ENCODE peak calls at places on chromosomes 2 and 18, in six cellular contexts. C is HepG2, X is K562, S is GM12878, F is SK-N-SH, L is H1. Y is an unnamed sample.

GRCh38 chr2:33322099-33322498 is 154.3 kb upstream of the RASGRP3 start:
- DNase-seq in C (no peak), X (no peak), S (no peak), F (no peak), L (no peak), Y (no peak)

GRCh38 chr2:120791961-120792295 is 56.3 kb downstream of the GLI2 start:
- DNase-seq in C (no peak), X (no peak), S (no peak), F (no peak), L (no peak), Y (peak)

GRCh38 chr18:37334494-37335125 is 231.0 kb downstream of the CELF4 start:
- DNase-seq in C (no peak), X (no peak), S (no peak), F (peak), L (no peak), Y (no peak)

GRCh38 chr18:56738184-56738583 is 87.0 kb downstream of the WDR7 start:
- DNase-seq in C (no peak), X (no peak), S (no peak), F (no peak), L (no peak), Y (no peak)

GRCh38 chr2:119810039-119810630 is 50.4 kb downstream of the PTPN4 start:
- DNase-seq in C (peak), X (no peak), S (no peak), F (no peak), L (no peak), Y (no peak)

GRCh38 chr2:30459140-30459539 is 12.1 kb downstream of the LCLAT1 start:
- DNase-seq in C (no peak), X (no peak), S (no peak), F (no peak), L (no peak), Y (no peak)

GRCh38 chr18:48621240-48621639 is 82.4 kb downstream of the CTIF start:
- DNase-seq in C (no peak), X (no peak), S (no peak), F (no peak), L (no peak), Y (no peak)

GRCh38 chr2:221848286-221848685 is 276.2 kb upstream of the EPHA4 start:
- DNase-seq in C (no peak), X (no peak), S (no peak), F (no peak), L (no peak), Y (no peak)

GRCh38 chr2:61770298-61770697 is 83.6 kb downstream of the FAM161A start:
- DNase-seq in C (no peak), X (no peak), S (no peak), F (no peak), L (no peak), Y (no peak)

GRCh38 chr2:105455488-105455991 is 56.7 kb upstream of the FHL2 start:
- DNase-seq in C (peak), X (peak), S (no peak), F (peak), L (no peak), Y (peak)

GRCh38 chr2:26526589-26526988 is 48.7 kb upstream of the OTOF start:
- DNase-seq in C (no peak), X (no peak), S (no peak), F (no peak), L (no peak), Y (no peak)

GRCh38 chr2:83386559-83386958 is 1072.5 kb downstream of the SUCLG1 start:
- DNase-seq in C (no peak), X (no peak), S (no peak), F (no peak), L (no peak), Y (no peak)

GRCh38 chr18:75527848-75528247 is 100.3 kb upstream of the SMIM21 start:
- DNase-seq in C (no peak), X (no peak), S (no peak), F (no peak), L (no peak), Y (no peak)

GRCh38 chr18:9435041-9435440 is 40.3 kb upstream of the RALBP1 start:
- DNase-seq in C (no peak), X (no peak), S (no peak), F (no peak), L (no peak), Y (no peak)

GRCh38 chr2:240685771-240686371 is 3.2 kb upstream of the AQP12B start:
- DNase-seq in C (no peak), X (peak), S (no peak), F (peak), L (no peak), Y (no peak)

GRCh38 chr2:68018727-68019126 is 44.1 kb downstream of the C1D start:
- DNase-seq in C (no peak), X (no peak), S (no peak), F (no peak), L (no peak), Y (no peak)

GRCh38 chr2:23312996-23313606 is 71.9 kb upstream of the KLHL29 start:
- DNase-seq in C (no peak), X (peak), S (peak), F (peak), L (peak), Y (peak)

GRCh38 chr2:189142893-189143759 is 36.4 kb downstream of the COL5A2 start:
- DNase-seq in C (peak), X (peak), S (peak), F (no peak), L (peak), Y (peak)

GRCh38 chr2:60476206-60476946 is 77.1 kb downstream of the BCL11A start:
- DNase-seq in C (no peak), X (no peak), S (no peak), F (no peak), L (no peak), Y (no peak)

GRCh38 chr2:172962824-172963223 is 112.8 kb upstream of the MAP3K20 start:
- DNase-seq in C (no peak), X (no peak), S (no peak), F (no peak), L (no peak), Y (no peak)

GRCh38 chr2:854460-854859 is 96.2 kb upstream of the SNTG2 start:
- DNase-seq in C (peak), X (peak), S (no peak), F (no peak), L (no peak), Y (peak)

GRCh38 chr2:182866095-182866460 is 359 bp downstream of the FRZB start:
- DNase-seq in C (no peak), X (no peak), S (no peak), F (no peak), L (no peak), Y (no peak)

GRCh38 chr2:172404824-172405223 is 22.6 kb upstream of the ITGA6 start:
- DNase-seq in C (no peak), X (no peak), S (no peak), F (no peak), L (no peak), Y (no peak)

GRCh38 chr2:199370150-199370780 is 87.5 kb downstream of the SATB2 start:
- DNase-seq in C (no peak), X (no peak), S (no peak), F (no peak), L (no peak), Y (no peak)

GRCh38 chr18:34817636-34818035 is 107.5 kb downstream of the DTNA start:
- DNase-seq in C (no peak), X (no peak), S (no peak), F (no peak), L (no peak), Y (no peak)

GRCh38 chr2:72126186-72127100 is 21.2 kb downstream of the CYP26B1 start:
- DNase-seq in C (no peak), X (no peak), S (no peak), F (no peak), L (no peak), Y (no peak)

GRCh38 chr2:12712871-12713270 is 3.9 kb upstream of the TRIB2 start:
- DNase-seq in C (no peak), X (no peak), S (no peak), F (no peak), L (no peak), Y (no peak)

GRCh38 chr18:48059363-48060109 is 129.1 kb upstream of the SMAD2 start:
- DNase-seq in C (no peak), X (no peak), S (no peak), F (peak), L (no peak), Y (no peak)

GRCh38 chr2:229159405-229159804 is 111.7 kb downstream of the PID1 start:
- DNase-seq in C (no peak), X (no peak), S (no peak), F (no peak), L (no peak), Y (no peak)

GRCh38 chr2:238644095-238645081 is 203.5 kb upstream of the TWIST2 start:
- DNase-seq in C (peak), X (no peak), S (no peak), F (no peak), L (no peak), Y (peak)

GRCh38 chr2:64422466-64422865 is 31.5 kb upstream of the LGALSL start:
- DNase-seq in C (no peak), X (no peak), S (no peak), F (no peak), L (no peak), Y (no peak)

DNA sequence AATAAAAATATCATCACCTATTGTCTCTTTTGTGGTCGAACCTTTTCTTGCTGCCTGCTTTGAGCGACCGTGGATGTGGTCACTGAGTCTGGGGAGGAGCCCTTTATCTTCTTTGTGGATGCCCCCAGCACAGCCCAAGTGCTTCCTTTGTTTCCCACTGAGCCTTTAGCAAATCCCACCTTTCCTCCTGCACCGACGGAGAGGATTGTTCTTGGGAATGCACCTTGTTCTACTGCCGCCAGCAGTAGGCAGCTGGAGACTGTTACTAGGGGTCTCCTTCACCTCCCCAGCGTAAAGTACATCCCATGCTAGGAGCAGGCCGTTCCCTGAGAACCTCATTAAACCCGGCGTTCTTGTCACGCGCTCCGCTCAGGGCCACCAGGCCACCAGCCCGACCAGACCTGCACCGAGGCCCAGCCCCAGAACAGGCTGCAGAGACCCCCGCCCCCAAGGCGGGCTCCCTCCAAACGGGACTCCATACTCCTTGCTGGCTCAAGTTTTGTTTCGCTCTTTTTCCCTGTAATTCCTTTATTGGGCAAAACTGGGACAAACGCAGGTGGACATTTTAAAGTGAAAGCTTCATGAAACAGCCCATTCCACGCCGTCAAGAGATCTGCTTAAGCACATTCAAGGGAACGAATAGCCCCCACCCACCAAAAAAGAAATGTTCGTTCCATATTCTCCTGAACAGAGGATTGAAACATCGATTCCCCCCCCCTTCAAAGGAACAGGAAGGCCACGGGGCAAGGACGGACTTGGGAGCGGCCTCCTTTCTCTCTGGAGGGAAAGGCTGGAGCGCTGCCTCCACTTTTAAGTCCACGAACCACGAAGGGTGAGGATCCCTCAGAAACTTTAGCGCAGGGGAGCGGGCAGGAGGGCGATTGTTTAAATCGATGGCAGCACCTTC is 1.1 kb upstream of the MAT2A start:
- DNase-seq in C (peak), X (peak), S (no peak), F (peak), L (peak), Y (no peak)
- TF ChIP-seq SIN3A in C (no peak), X (no peak), S (no peak), F (peak), L (peak), Y (no peak)

GRCh38 chr2:191907545-191907944 is 60.7 kb upstream of the CAVIN2 start:
- DNase-seq in C (peak), X (no peak), S (no peak), F (no peak), L (no peak), Y (no peak)
- H2AFZ ChIP-seq in C (no peak), X (no peak), S (no peak), F (no peak), L (peak), Y (peak)

GRCh38 chr18:59420244-59420643 is 61.2 kb upstream of the LMAN1 start:
- DNase-seq in C (no peak), X (no peak), S (no peak), F (no peak), L (no peak), Y (no peak)

GRCh38 chr18:59419386-59419785 is 60.3 kb upstream of the LMAN1 start:
- DNase-seq in C (no peak), X (no peak), S (no peak), F (no peak), L (no peak), Y (no peak)

GRCh38 chr18:59414254-59414653 is 55.2 kb upstream of the LMAN1 start:
- DNase-seq in C (no peak), X (no peak), S (no peak), F (no peak), L (no peak), Y (no peak)

GRCh38 chr18:59416818-59417217 is 57.8 kb upstream of the LMAN1 start:
- DNase-seq in C (no peak), X (no peak), S (no peak), F (no peak), L (no peak), Y (no peak)
- TF ChIP-seq SIN3A in C (no peak), X (no peak), S (no peak), F (no peak), L (no peak), Y (no peak)

GRCh38 chr2:150570712-150571111 is 83.2 kb upstream of the RND3 start:
- DNase-seq in C (no peak), X (no peak), S (no peak), F (no peak), L (no peak), Y (no peak)

GRCh38 chr2:150572194-150572766 is 84.8 kb upstream of the RND3 start:
- DNase-seq in C (no peak), X (no peak), S (no peak), F (no peak), L (no peak), Y (no peak)

GRCh38 chr2:150567771-150568278 is 80.4 kb upstream of the RND3 start:
- DNase-seq in C (no peak), X (no peak), S (no peak), F (no peak), L (no peak), Y (no peak)

GRCh38 chr2:150571121-150571520 is 83.7 kb upstream of the RND3 start:
- DNase-seq in C (no peak), X (no peak), S (no peak), F (no peak), L (no peak), Y (no peak)

GRCh38 chr2:150569761-150570160 is 82.3 kb upstream of the RND3 start:
- DNase-seq in C (no peak), X (no peak), S (no peak), F (no peak), L (no peak), Y (no peak)
- H2AFZ ChIP-seq in C (no peak), X (no peak), S (no peak), F (peak), L (no peak), Y (no peak)

DNA sequence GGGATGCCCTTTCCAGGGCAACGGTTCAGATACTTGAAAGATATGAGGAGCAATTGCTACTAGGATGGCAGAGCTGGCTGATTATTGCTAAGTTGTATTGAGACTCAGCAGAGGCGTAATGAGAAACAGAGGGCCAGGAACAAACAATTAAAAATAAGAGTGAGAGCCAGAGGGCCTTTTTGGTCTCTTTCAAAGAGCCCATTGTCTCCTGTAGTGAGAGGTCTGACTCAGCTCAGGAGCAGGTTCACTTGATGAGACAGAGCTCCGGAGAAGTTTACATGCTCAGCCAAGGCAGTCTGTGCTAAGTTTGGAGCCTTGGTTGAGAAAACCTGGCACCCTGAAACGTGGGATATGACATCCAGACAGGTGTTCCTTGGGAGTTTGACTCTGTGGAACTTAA is 303.9 kb upstream of the DLGAP1 start:
- DNase-seq in C (no peak), X (no peak), S (no peak), F (no peak), L (no peak), Y (no peak)
- TF ChIP-seq SIN3A in C (no peak), X (no peak), S (no peak), F (no peak), L (no peak), Y (no peak)

GRCh38 chr2:184599875-184600227 is 1.5 kb downstream of the ZNF804A start:
- DNase-seq in C (no peak), X (no peak), S (no peak), F (no peak), L (no peak), Y (no peak)
- H2AFZ ChIP-seq in C (no peak), X (no peak), S (no peak), F (no peak), L (no peak), Y (peak)

GRCh38 chr2:95730813-95731212 is 139.0 kb downstream of the TRIM43 start:
- DNase-seq in C (no peak), X (peak), S (no peak), F (no peak), L (no peak), Y (no peak)
- TF ChIP-seq SIN3A in C (no peak), X (no peak), S (no peak), F (no peak), L (no peak), Y (no peak)